ENCODE peak calls at places on chromosomes 3 and 15, in seven cellular contexts. Q, V, L, E, U, G and H are unnamed samples.

GRCh38 chr3:52197842-52198625 is at the start of gene ALAS1:
- DNase-seq in V (peak; percentile 82), G (peak; percentile 72), U (peak; percentile 45), Q (peak; percentile 99), L (peak; percentile 95), E (peak; percentile 94), H (peak; percentile 97)

GRCh38 chr3:126129408-126129891 is 45.5 kb upstream of the SLC41A3 start:
- DNase-seq in U (no peak), Q (peak; percentile 80), G (no peak), L (peak; percentile 23), E (no peak), V (peak; percentile 9), H (no peak)

GRCh38 chr3:196772102-196772501 is 32.4 kb downstream of the PAK2 start:
- DNase-seq in L (no peak), E (no peak), U (no peak), V (no peak), G (no peak), Q (no peak), H (no peak)

GRCh38 chr3:159238646-159239045 is 436.8 kb downstream of the MFSD1 start:
- DNase-seq in L (no peak), V (no peak), G (peak; percentile 32), E (no peak), U (peak; percentile 25), Q (no peak), H (no peak)

GRCh38 chr15:32766101-32766500 is 48.3 kb downstream of the GREM1 start:
- DNase-seq in E (no peak), G (no peak), L (no peak), U (no peak), Q (no peak), V (no peak), H (no peak)

GRCh38 chr15:88674661-88675060 is 35.8 kb downstream of the ISG20 start:
- DNase-seq in E (no peak), U (no peak), Q (no peak), L (no peak), V (no peak), G (no peak), H (no peak)

GRCh38 chr3:184459355-184459754 is 79.5 kb downstream of the CHRD start:
- DNase-seq in L (no peak), V (peak; percentile 84), Q (peak; percentile 79), E (no peak), U (peak; percentile 69), G (peak; percentile 81), H (no peak)

GRCh38 chr3:94063497-94064119 is 747 bp downstream of the NSUN3 start:
- DNase-seq in V (peak; percentile 6), U (no peak), L (no peak), G (peak; percentile 13), Q (no peak), E (no peak), H (no peak)

GRCh38 chr3:153621988-153622387 is 460.0 kb downstream of the RAP2B start:
- DNase-seq in E (no peak), U (no peak), G (no peak), L (no peak), Q (no peak), V (no peak), H (no peak)

GRCh38 chr3:150146891-150147761 is 176.4 kb upstream of the PFN2 start:
- DNase-seq in G (peak; percentile 98), L (no peak), U (peak; percentile 97), E (no peak), V (peak; percentile 98), Q (peak; percentile 63), H (peak; percentile 25)

GRCh38 chr15:48681274-48681840 is 35.8 kb upstream of the FBN1 start:
- DNase-seq in E (no peak), V (peak; percentile 80), G (peak; percentile 71), Q (no peak), U (peak; percentile 68), L (no peak), H (peak; percentile 21)

GRCh38 chr3:160999268-160999667 is 105.9 kb downstream of the B3GALNT1 start:
- DNase-seq in U (peak; percentile 37), V (no peak), G (peak; percentile 53), E (peak; percentile 9), Q (no peak), L (no peak), H (no peak)

GRCh38 chr3:9915252-9916141 is 1.4 kb upstream of the IL17RC start:
- DNase-seq in Q (peak; percentile 87), V (peak; percentile 52), U (peak; percentile 41), E (peak; percentile 81), G (peak; percentile 59), L (peak; percentile 64), H (peak; percentile 88)

GRCh38 chr3:31132132-31132769 is 237.8 kb upstream of the GADL1 start:
- DNase-seq in E (peak; percentile 58), V (peak; percentile 53), G (peak; percentile 48), L (no peak), U (peak; percentile 36), Q (no peak), H (peak; percentile 37)

GRCh38 chr3:124635169-124635539 is 95.1 kb upstream of the UMPS start:
- DNase-seq in E (no peak), L (no peak), G (no peak), Q (no peak), V (no peak), U (no peak), H (peak; percentile 34)

GRCh38 chr3:158488670-158489069 is 82.3 kb upstream of the MLF1 start:
- DNase-seq in G (peak; percentile 23), V (peak; percentile 43), U (peak; percentile 8), Q (no peak), E (no peak), L (no peak), H (no peak)

GRCh38 chr3:197024881-197025735 is 4.5 kb downstream of the MELTF start:
- DNase-seq in E (no peak), L (no peak), G (no peak), U (no peak), V (no peak), Q (peak; percentile 78), H (peak; percentile 3)

GRCh38 chr3:13106308-13106970 is 33.2 kb upstream of the IQSEC1 start:
- DNase-seq in V (no peak), L (no peak), E (no peak), G (no peak), Q (peak; percentile 98), U (no peak), H (no peak)

GRCh38 chr15:101168898-101169297 is 83.0 kb downstream of the CHSY1 start:
- DNase-seq in Q (no peak), G (no peak), E (no peak), V (no peak), L (no peak), U (no peak), H (no peak)

GRCh38 chr3:99902091-99902490 is 84.4 kb downstream of the CMSS1 start:
- DNase-seq in V (peak; percentile 43), U (peak; percentile 75), E (no peak), Q (no peak), G (peak; percentile 82), L (no peak), H (no peak)

GRCh38 chr3:68306571-68306970 is 625.8 kb downstream of the TAFA4 start:
- DNase-seq in Q (no peak), V (no peak), U (no peak), E (peak; percentile 75), L (peak; percentile 32), G (no peak), H (peak; percentile 74)

GRCh38 chr3:31105438-31106077 is 211.1 kb upstream of the GADL1 start:
- DNase-seq in G (peak; percentile 99), V (peak; percentile 95), U (peak; percentile 99), L (no peak), E (no peak), Q (peak; percentile 89), H (no peak)

GRCh38 chr15:24075420-24076089 is 388.4 kb upstream of the NDN start:
- DNase-seq in G (no peak), V (no peak), Q (no peak), U (no peak), E (no peak), L (no peak), H (no peak)

GRCh38 chr3:171284308-171285075 is 175.7 kb downstream of the TNIK start:
- DNase-seq in L (no peak), V (peak; percentile 98), G (peak; percentile 98), E (no peak), U (peak; percentile 98), Q (peak; percentile 81), H (peak; percentile 54)

GRCh38 chr3:153051427-153052095 is 110.5 kb upstream of the RAP2B start:
- DNase-seq in Q (peak; percentile 91), L (no peak), G (peak; percentile 95), V (peak; percentile 92), E (no peak), U (peak; percentile 92), H (peak; percentile 70)

GRCh38 chr3:43817825-43818224 is 127.1 kb downstream of the ABHD5 start:
- DNase-seq in U (no peak), L (no peak), E (no peak), G (no peak), Q (no peak), V (no peak), H (no peak)

GRCh38 chr3:178536271-178537079 is at the start of gene KCNMB2:
- DNase-seq in G (peak; percentile 17), E (peak; percentile 56), Q (no peak), V (no peak), U (no peak), L (peak; percentile 63), H (peak; percentile 15)

GRCh38 chr3:72237679-72238320 is 452.9 kb upstream of the PROK2 start:
- DNase-seq in Q (no peak), E (no peak), G (peak; percentile 49), U (peak; percentile 31), V (no peak), L (no peak), H (no peak)
- H2AFZ ChIP-seq in Q (no peak overlapping the region), E (no peak overlapping the region), G (no peak overlapping the region), U (no peak overlapping the region), V (no peak overlapping the region), L (no peak overlapping the region), H (no peak overlapping the region)

GRCh38 chr15:87577336-87577735 is 679.2 kb downstream of the NTRK3 start:
- DNase-seq in L (no peak), E (no peak), Q (no peak), U (no peak), V (no peak), G (no peak), H (no peak)
- TF ChIP-seq CTCF in L (no peak), E (no peak), Q (no peak), U (no peak), V (no peak), G (no peak), H (no peak)

GRCh38 chr3:112319516-112320276 is 13.3 kb upstream of the CD200 start:
- DNase-seq in G (peak; percentile 20), Q (no peak), E (no peak), V (no peak), U (no peak), L (no peak), H (no peak)

GRCh38 chr3:112320698-112321097 is 12.3 kb upstream of the CD200 start:
- DNase-seq in Q (no peak), E (no peak), G (no peak), L (no peak), U (no peak), V (no peak), H (no peak)

GRCh38 chr3:112327371-112327951 is 5.5 kb upstream of the CD200 start:
- DNase-seq in L (no peak), U (peak; percentile 33), Q (peak; percentile 47), G (peak; percentile 53), V (peak; percentile 68), E (peak; percentile 77), H (peak; percentile 75)

GRCh38 chr3:112321867-112322652 is 10.9 kb upstream of the CD200 start:
- DNase-seq in L (no peak), Q (no peak), E (no peak), V (no peak), U (no peak), G (no peak), H (no peak)
- H2AFZ ChIP-seq in L (peak overlapping the region; percentile 82), Q (no peak overlapping the region), E (peak overlapping the region; percentile 79), V (no peak overlapping the region), U (no peak overlapping the region), G (no peak overlapping the region), H (peak overlapping the region; percentile 69)

GRCh38 chr3:157204431-157204830 is 44.5 kb upstream of the CCNL1 start:
- DNase-seq in G (peak; percentile 24), E (peak; percentile 54), V (peak; percentile 67), U (peak; percentile 16), Q (no peak), L (no peak), H (peak; percentile 40)
- TF ChIP-seq CTCF in G (peak; percentile 43), E (peak; percentile 81), V (peak; percentile 77), U (peak; percentile 62), Q (peak; percentile 68), L (peak; percentile 72), H (peak; percentile 70)